ENCODE peak calls at places on chromosomes 5 and 9, in six cellular contexts. W, H, A, U, J and G are unnamed samples.

GRCh38 chr9:85020791-85021190 is 351.3 kb downstream of the NTRK2 start:
- DNase-seq in U (no peak), J (no peak), A (no peak), W (no peak), H (no peak), G (no peak)

GRCh38 chr9:118162711-118163110 is 458.5 kb downstream of the TLR4 start:
- DNase-seq in H (no peak), U (no peak), J (no peak), A (no peak), W (no peak), G (no peak)

GRCh38 chr5:763998-764781 is 20.3 kb downstream of the ZDHHC11B start:
- DNase-seq in A (no peak), W (no peak), U (no peak), H (no peak), J (no peak), G (no peak)

GRCh38 chr5:178487911-178488310 is 102.3 kb downstream of the COL23A1 start:
- DNase-seq in A (no peak), W (no peak), J (no peak), H (no peak), U (no peak), G (no peak)

GRCh38 chr5:95554331-95554646 is 488 bp downstream of the SKIC3 start:
- DNase-seq in A (no peak), H (no peak), J (no peak), W (no peak), U (no peak), G (no peak)

GRCh38 chr5:76787237-76787636 is 31.6 kb upstream of the F2RL1 start:
- DNase-seq in U (peak), A (peak), W (no peak), H (no peak), J (no peak), G (peak)

GRCh38 chr9:5425006-5425628 is 12.6 kb downstream of the PLGRKT start:
- DNase-seq in A (peak), J (no peak), H (no peak), U (no peak), W (no peak), G (peak)

GRCh38 chr5:73380052-73380451 is 68.5 kb downstream of the FOXD1 start:
- DNase-seq in A (no peak), J (no peak), W (no peak), H (no peak), U (no peak), G (no peak)

GRCh38 chr5:10987881-10988504 is 227.0 kb upstream of the DAP start:
- DNase-seq in A (peak), W (peak), H (peak), U (no peak), J (peak), G (no peak)

GRCh38 chr9:131657890-131658752 is 81.8 kb downstream of the RAPGEF1 start:
- DNase-seq in W (no peak), U (peak), H (no peak), A (peak), J (no peak), G (peak)

GRCh38 chr5:124888050-124888506 is 141.6 kb upstream of the ZNF608 start:
- DNase-seq in U (no peak), W (no peak), A (no peak), H (no peak), J (no peak), G (no peak)

GRCh38 chr5:74035521-74035937 is 409.5 kb downstream of the ARHGEF28 start:
- DNase-seq in A (peak), U (peak), H (no peak), J (peak), W (no peak), G (peak)

GRCh38 chr5:181188700-181189362 is 16.2 kb downstream of the TRIM7 start:
- DNase-seq in U (peak), W (no peak), J (peak), H (peak), A (peak), G (peak)

GRCh38 chr5:116990010-116990409 is 415.4 kb upstream of the SEMA6A start:
- DNase-seq in A (no peak), H (no peak), J (no peak), U (no peak), W (no peak), G (no peak)

GRCh38 chr5:113179156-113179555 is 202.6 kb downstream of the DCP2 start:
- DNase-seq in W (no peak), U (no peak), J (no peak), H (no peak), A (no peak), G (no peak)

GRCh38 chr9:130860458-130861316 is 25.6 kb downstream of the ABL1 start:
- DNase-seq in A (peak), W (no peak), H (no peak), U (peak), J (no peak), G (peak)

GRCh38 chr5:5710471-5710870 is 288.0 kb downstream of the ICE1 start:
- DNase-seq in H (no peak), W (no peak), A (no peak), J (no peak), U (no peak), G (no peak)

GRCh38 chr5:75603835-75604234 is 7.4 kb upstream of the ANKDD1B start:
- DNase-seq in J (no peak), H (no peak), A (peak), W (no peak), U (no peak), G (no peak)

GRCh38 chr5:43661102-43661501 is 58.1 kb downstream of the NNT start:
- DNase-seq in H (peak), U (peak), A (peak), W (no peak), J (no peak), G (peak)

GRCh38 chr5:116574682-116575634 is at the start of gene SEMA6A:
- DNase-seq in J (peak), U (peak), H (peak), W (peak), A (peak), G (peak)

GRCh38 chr5:137192293-137192743 is 306.8 kb downstream of the SPOCK1 start:
- DNase-seq in A (no peak), W (no peak), J (no peak), U (peak), H (no peak), G (no peak)

GRCh38 chr5:39948867-39949468 is 524.2 kb upstream of the DAB2 start:
- DNase-seq in H (peak), U (peak), W (peak), J (peak), A (peak), G (peak)

GRCh38 chr5:756865-757345 is 27.6 kb downstream of the ZDHHC11B start:
- DNase-seq in U (no peak), W (no peak), H (peak), J (no peak), A (peak), G (peak)

GRCh38 chr5:20245432-20245974 is 257.5 kb upstream of the CDH18 start:
- DNase-seq in A (no peak), H (no peak), W (no peak), J (no peak), U (no peak), G (no peak)
- H4K91ac ChIP-seq in A (no peak), H (no peak), W (no peak), J (no peak), U (no peak), G (no peak)

GRCh38 chr5:149366169-149366750 is 8.4 kb downstream of the PCYOX1L start:
- DNase-seq in A (no peak), H (no peak), U (no peak), J (no peak), W (no peak), G (no peak)

GRCh38 chr5:149367249-149367971 is 9.6 kb downstream of the PCYOX1L start:
- DNase-seq in U (peak), H (peak), A (peak), W (peak), J (peak), G (peak)

GRCh38 chr5:149370878-149371277 is 8.2 kb downstream of the IL17B start:
- DNase-seq in W (no peak), J (no peak), A (no peak), U (no peak), H (no peak), G (no peak)

GRCh38 chr5:149365418-149365817 is 7.6 kb downstream of the PCYOX1L start:
- DNase-seq in A (no peak), U (no peak), W (no peak), H (no peak), J (no peak), G (no peak)

DNA sequence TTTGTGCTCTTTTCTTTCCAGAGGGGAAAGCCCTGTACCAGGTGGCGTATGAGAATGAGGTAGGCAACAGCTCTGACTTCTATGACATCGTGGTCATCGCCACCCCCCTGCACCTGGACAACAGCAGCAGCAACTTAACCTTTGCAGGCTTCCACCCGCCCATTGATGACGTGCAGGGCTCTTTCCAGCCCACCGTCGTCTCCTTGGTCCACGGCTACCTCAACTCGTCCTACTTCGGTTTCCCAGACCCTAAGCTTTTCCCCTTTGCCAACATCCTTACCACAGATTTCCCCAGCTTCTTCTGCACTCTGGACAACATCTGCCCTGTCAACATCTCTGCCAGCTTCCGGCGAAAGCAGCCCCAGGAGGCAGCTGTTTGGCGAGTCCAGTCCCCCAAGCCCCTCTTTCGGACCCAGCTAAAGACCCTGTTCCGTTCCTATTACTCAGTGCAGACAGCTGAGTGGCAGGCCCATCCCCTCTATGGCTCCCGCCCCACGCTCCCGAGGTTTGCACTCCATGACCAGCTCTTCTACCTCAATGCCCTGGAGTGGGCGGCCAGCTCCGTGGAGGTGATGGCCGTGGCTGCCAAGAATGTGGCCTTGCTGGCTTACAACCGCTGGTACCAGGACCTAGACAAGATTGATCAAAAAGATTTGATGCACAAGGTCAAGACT is 10.3 kb downstream of the PCYOX1L start:
- DNase-seq in H (no peak), A (peak), U (no peak), W (no peak), J (no peak), G (no peak)
- H4K91ac ChIP-seq in H (no peak), A (no peak), U (no peak), W (no peak), J (no peak), G (peak)

GRCh38 chr9:117063721-117064471 is 351.0 kb downstream of the ASTN2 start:
- DNase-seq in J (no peak), U (no peak), H (no peak), W (no peak), A (no peak), G (no peak)

DNA sequence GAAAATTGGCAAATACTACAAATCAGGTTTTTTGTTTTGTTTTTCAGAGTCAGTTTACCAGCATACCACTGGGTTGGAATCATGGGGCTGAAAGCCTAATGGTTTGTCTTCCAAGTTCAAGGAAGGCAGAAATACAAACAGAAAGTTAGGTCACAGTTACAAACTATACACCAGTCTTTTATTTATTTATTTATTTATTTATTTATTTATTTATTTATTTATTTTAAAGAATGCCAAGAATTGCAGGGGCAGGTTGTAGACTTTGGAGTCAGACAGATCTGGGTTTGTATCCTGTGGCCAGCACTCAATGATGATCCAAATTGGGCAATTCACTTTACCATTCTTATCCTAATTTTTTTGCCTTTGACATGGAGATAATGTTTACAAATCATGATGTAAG is 353.9 kb downstream of the ASTN2 start:
- DNase-seq in J (no peak), U (no peak), W (no peak), H (no peak), A (no peak), G (no peak)
- H4K91ac ChIP-seq in J (no peak), U (no peak), W (no peak), H (no peak), A (no peak), G (no peak)

DNA sequence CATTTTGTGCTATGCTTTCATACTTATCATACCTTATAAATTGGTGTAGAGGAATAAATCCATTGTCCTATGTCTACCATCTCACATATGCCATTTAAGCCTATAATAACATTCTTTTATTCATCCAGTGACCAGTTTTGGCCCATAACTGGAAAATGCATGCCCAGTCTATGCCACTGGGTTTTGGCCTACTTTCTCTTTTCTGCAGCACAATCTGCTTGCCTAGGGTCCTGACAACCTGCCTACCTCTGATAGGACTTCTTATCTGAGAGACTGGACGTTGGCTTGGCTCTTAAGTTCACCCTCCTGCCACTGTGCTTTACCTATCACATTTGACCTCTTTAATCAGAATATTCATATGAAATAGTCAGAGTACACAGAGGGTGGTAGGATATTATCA is 103.0 kb downstream of the PRR16 start:
- DNase-seq in J (no peak), U (no peak), H (no peak), W (no peak), A (no peak), G (no peak)
- H4K91ac ChIP-seq in J (no peak), U (peak), H (no peak), W (no peak), A (no peak), G (no peak)

GRCh38 chr9:13487936-13488335 is 208.4 kb upstream of the MPDZ start:
- DNase-seq in J (no peak), W (no peak), H (no peak), U (no peak), A (peak), G (no peak)

GRCh38 chr9:13487498-13487897 is 208.0 kb upstream of the MPDZ start:
- DNase-seq in J (no peak), A (no peak), H (no peak), W (no peak), U (no peak), G (no peak)

GRCh38 chr9:13485068-13485596 is 205.6 kb upstream of the MPDZ start:
- DNase-seq in W (no peak), A (peak), H (no peak), J (no peak), U (peak), G (peak)

GRCh38 chr9:13484186-13484585 is 204.7 kb upstream of the MPDZ start:
- DNase-seq in W (no peak), J (no peak), U (no peak), A (no peak), H (no peak), G (no peak)

DNA sequence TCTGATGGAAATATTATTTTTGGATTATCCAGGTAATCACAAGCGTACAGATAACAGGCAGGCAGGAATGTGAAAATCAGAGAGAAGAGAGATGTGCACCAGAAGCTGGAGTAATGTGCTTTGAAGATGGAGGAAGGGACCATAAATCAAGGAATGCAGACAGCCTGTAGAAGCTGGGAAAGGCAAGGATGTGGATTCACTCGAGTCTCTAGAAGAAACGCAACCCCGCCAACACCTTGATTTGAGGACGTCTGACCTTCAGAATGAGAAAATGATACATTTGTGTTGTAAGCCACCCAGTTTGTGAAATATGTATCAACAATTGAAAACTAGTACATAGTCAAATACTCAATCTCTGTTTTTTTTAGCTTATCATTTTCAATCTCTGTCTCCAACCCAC is 207.6 kb upstream of the MPDZ start:
- DNase-seq in U (no peak), J (no peak), A (no peak), W (no peak), H (no peak), G (no peak)
- H4K91ac ChIP-seq in U (no peak), J (no peak), A (no peak), W (no peak), H (no peak), G (no peak)